ENCODE peak calls at places on chromosome 2, in ten cellular contexts. J, E, S, V, D, I, X, U, W and L are unnamed samples.
A peak's percentile ranks its signal among the peaks of the same experiment; 100 is the strongest.

GRCh38 chr2:217790195-217790594 is 212.6 kb downstream of the TNS1 start:
- DNase-seq in I (no peak), J (no peak), V (peak; percentile 65), X (no peak), E (peak; percentile 51), D (no peak), U (no peak), S (no peak), W (no peak), L (no peak)

GRCh38 chr2:70041666-70042065 is 45.6 kb upstream of the PCBP1 start:
- DNase-seq in I (no peak), S (no peak), D (no peak), E (no peak), X (no peak), V (no peak), J (peak; percentile 22), U (no peak), W (no peak), L (no peak)

GRCh38 chr2:45612265-45612664 is 1.2 kb upstream of the SRBD1 start:
- DNase-seq in W (peak; percentile 16), D (no peak), V (no peak), I (no peak), S (no peak), U (no peak), J (no peak), X (no peak), E (no peak), L (no peak)

GRCh38 chr2:235570256-235570655 is 76.4 kb downstream of the AGAP1 start:
- DNase-seq in D (no peak), S (no peak), W (no peak), E (no peak), X (no peak), V (no peak), J (peak; percentile 69), U (no peak), I (no peak), L (no peak)

GRCh38 chr2:230661072-230661957 is 51.3 kb upstream of the CAB39 start:
- DNase-seq in D (no peak), U (no peak), X (no peak), S (no peak), V (no peak), J (no peak), E (no peak), I (no peak), W (no peak), L (no peak)

GRCh38 chr2:25596506-25596905 is 76.9 kb downstream of the DTNB start:
- DNase-seq in I (no peak), W (no peak), J (no peak), D (no peak), S (no peak), E (no peak), U (no peak), X (no peak), V (no peak), L (no peak)

GRCh38 chr2:86297382-86298147 is 39.9 kb downstream of the REEP1 start:
- DNase-seq in X (no peak), U (no peak), J (no peak), E (no peak), D (no peak), S (no peak), V (no peak), W (peak; percentile 30), I (no peak), L (no peak)

GRCh38 chr2:239019193-239019581 is 171.3 kb downstream of the TWIST2 start:
- DNase-seq in X (no peak), W (no peak), S (no peak), J (no peak), I (no peak), U (no peak), E (no peak), D (no peak), V (peak; percentile 67), L (no peak)

GRCh38 chr2:189407161-189407943 is 33.9 kb upstream of the WDR75 start:
- DNase-seq in X (no peak), J (peak; percentile 52), I (no peak), V (no peak), D (peak; percentile 49), E (peak; percentile 90), S (no peak), W (no peak), U (peak; percentile 75), L (no peak)

GRCh38 chr2:47779416-47779790 is 3.5 kb upstream of the MSH6 start:
- DNase-seq in X (no peak), I (no peak), U (no peak), W (no peak), J (no peak), E (no peak), V (no peak), S (no peak), D (no peak), L (no peak)

GRCh38 chr2:112572005-112572404 is 12.4 kb upstream of the CHCHD5 start:
- DNase-seq in V (no peak), J (no peak), I (no peak), W (no peak), E (no peak), U (no peak), S (no peak), D (no peak), X (no peak), L (no peak)

GRCh38 chr2:20557226-20557625 is 93.7 kb downstream of the HS1BP3 start:
- DNase-seq in J (no peak), V (no peak), X (no peak), E (no peak), D (no peak), I (no peak), S (no peak), W (no peak), U (no peak), L (no peak)

GRCh38 chr2:185738679-185739472 is at the start of gene FSIP2:
- DNase-seq in J (peak; percentile 50), U (peak; percentile 9), E (peak; percentile 64), W (peak; percentile 65), V (peak; percentile 87), I (peak; percentile 5), D (no peak), X (no peak), S (no peak), L (no peak)

GRCh38 chr2:215332876-215333600 is 21.2 kb downstream of the ATIC start:
- DNase-seq in I (no peak), U (no peak), V (no peak), W (no peak), D (no peak), X (no peak), S (no peak), E (no peak), J (no peak), L (no peak)

GRCh38 chr2:161238559-161239415 is 69.4 kb upstream of the PSMD14 start:
- DNase-seq in J (peak; percentile 33), E (peak; percentile 33), I (peak; percentile 51), W (peak; percentile 40), S (peak; percentile 92), X (peak; percentile 53), D (no peak), V (peak; percentile 90), U (no peak), L (peak; percentile 42)

GRCh38 chr2:94774851-94775250 is 96.4 kb upstream of the TEKT4 start:
- DNase-seq in W (no peak), I (no peak), U (no peak), X (no peak), J (no peak), S (no peak), D (no peak), V (no peak), E (no peak), L (no peak)

GRCh38 chr2:17821535-17822451 is 5.5 kb downstream of the MSGN1 start:
- DNase-seq in U (no peak), S (no peak), X (no peak), J (no peak), E (no peak), D (no peak), W (no peak), V (no peak), I (no peak), L (no peak)

GRCh38 chr2:1990724-1991123 is 246.4 kb upstream of the PXDN start:
- DNase-seq in U (no peak), X (no peak), I (peak; percentile 62), V (no peak), W (peak; percentile 81), D (peak; percentile 33), J (no peak), S (peak; percentile 83), E (no peak), L (no peak)

GRCh38 chr2:63163231-63163845 is 112.7 kb downstream of the OTX1 start:
- DNase-seq in E (no peak), I (no peak), W (no peak), V (no peak), D (no peak), U (no peak), J (no peak), S (no peak), X (no peak), L (no peak)

GRCh38 chr2:70603066-70603465 is 49.4 kb upstream of the TGFA start:
- DNase-seq in S (no peak), E (no peak), W (no peak), J (no peak), X (no peak), D (no peak), U (no peak), V (no peak), I (no peak), L (no peak)

GRCh38 chr2:170605862-170606261 is 109.3 kb upstream of the SP5 start:
- DNase-seq in D (no peak), S (no peak), V (no peak), E (no peak), X (no peak), J (no peak), I (no peak), U (no peak), W (no peak), L (no peak)

GRCh38 chr2:26764078-26764887 is at the start of gene SLC35F6:
- DNase-seq in E (peak; percentile 63), D (no peak), I (peak; percentile 78), U (peak; percentile 12), W (peak; percentile 73), S (peak; percentile 76), V (peak; percentile 95), X (peak; percentile 71), J (peak; percentile 92), L (peak; percentile 85)

GRCh38 chr2:4618630-4619228 is 915.4 kb downstream of the DCDC2C start:
- DNase-seq in S (no peak), I (no peak), D (no peak), X (no peak), U (no peak), J (no peak), E (no peak), W (no peak), V (no peak), L (no peak)

GRCh38 chr2:100320547-100321180 is 1.6 kb downstream of the LONRF2 start:
- DNase-seq in S (no peak), W (no peak), V (no peak), E (peak; percentile 26), J (no peak), D (peak; percentile 35), U (no peak), X (no peak), I (peak; percentile 11), L (no peak)

GRCh38 chr2:199989822-199990221 is 34.4 kb downstream of the MAIP1 start:
- DNase-seq in D (no peak), U (no peak), S (no peak), W (no peak), E (no peak), V (no peak), J (no peak), I (no peak), X (no peak), L (no peak)

GRCh38 chr2:31137211-31138036 is 816 bp downstream of the GALNT14 start:
- DNase-seq in U (no peak), V (no peak), E (peak; percentile 5), W (peak; percentile 23), J (peak; percentile 32), D (no peak), S (no peak), I (no peak), X (no peak), L (no peak)

GRCh38 chr2:83370419-83370762 is 1088.7 kb downstream of the SUCLG1 start:
- DNase-seq in S (no peak), I (no peak), U (no peak), X (no peak), W (no peak), V (no peak), J (no peak), E (no peak), D (no peak), L (no peak)

GRCh38 chr2:36483290-36483689 is 114.7 kb downstream of the FEZ2 start:
- DNase-seq in E (no peak), D (no peak), U (no peak), I (no peak), V (no peak), W (no peak), S (no peak), X (no peak), J (no peak), L (no peak)